ENCODE peak calls at places on chromosome 5, in six cellular contexts. One of them, this sample, is unnamed.

GRCh38 chr5:141778683-141779082 is 96.7 kb upstream of the ARAP3 start:
- DNase-seq in AG04450: no peak
- DNase-seq in CD4-positive, alpha-beta T cell: no peak
- DNase-seq in AG10803: peak
- DNase-seq in mammary epithelial cell: no peak
- DNase-seq in tibial nerve: no peak
- DNase-seq in this sample: no peak

GRCh38 chr5:58800410-58800809 is 217.5 kb downstream of the RAB3C start:
- DNase-seq in AG04450: no peak
- DNase-seq in CD4-positive, alpha-beta T cell: no peak
- DNase-seq in AG10803: no peak
- DNase-seq in mammary epithelial cell: no peak
- DNase-seq in tibial nerve: no peak
- DNase-seq in this sample: no peak

GRCh38 chr5:35736280-35736679 is 118.6 kb downstream of the SPEF2 start:
- DNase-seq in AG04450: no peak
- DNase-seq in CD4-positive, alpha-beta T cell: no peak
- DNase-seq in AG10803: no peak
- DNase-seq in mammary epithelial cell: no peak
- DNase-seq in tibial nerve: no peak
- DNase-seq in this sample: no peak

GRCh38 chr5:7492371-7492770 is 96.4 kb downstream of the ADCY2 start:
- DNase-seq in AG04450: no peak
- DNase-seq in CD4-positive, alpha-beta T cell: no peak
- DNase-seq in AG10803: no peak
- DNase-seq in mammary epithelial cell: no peak
- DNase-seq in tibial nerve: no peak
- DNase-seq in this sample: no peak

GRCh38 chr5:23742701-23743100 is 235.3 kb downstream of the PRDM9 start:
- DNase-seq in AG04450: no peak
- DNase-seq in CD4-positive, alpha-beta T cell: no peak
- DNase-seq in AG10803: no peak
- DNase-seq in mammary epithelial cell: no peak
- DNase-seq in tibial nerve: no peak
- DNase-seq in this sample: no peak

GRCh38 chr5:9927521-9927997 is 297.4 kb upstream of the TAS2R1 start:
- DNase-seq in AG04450: no peak
- DNase-seq in CD4-positive, alpha-beta T cell: no peak
- DNase-seq in AG10803: peak
- DNase-seq in mammary epithelial cell: peak
- DNase-seq in tibial nerve: no peak
- DNase-seq in this sample: no peak

GRCh38 chr5:31664566-31664965 is 25.6 kb downstream of the PDZD2 start:
- DNase-seq in AG04450: no peak
- DNase-seq in CD4-positive, alpha-beta T cell: no peak
- DNase-seq in AG10803: no peak
- DNase-seq in mammary epithelial cell: peak
- DNase-seq in tibial nerve: no peak
- DNase-seq in this sample: no peak

GRCh38 chr5:74034738-74035137 is 408.7 kb downstream of the ARHGEF28 start:
- DNase-seq in AG04450: peak
- DNase-seq in CD4-positive, alpha-beta T cell: no peak
- DNase-seq in AG10803: peak
- DNase-seq in mammary epithelial cell: peak
- DNase-seq in tibial nerve: no peak
- DNase-seq in this sample: no peak

GRCh38 chr5:7852542-7852941 is 1.6 kb upstream of the CFAP90 start:
- DNase-seq in AG04450: no peak
- DNase-seq in CD4-positive, alpha-beta T cell: no peak
- DNase-seq in AG10803: no peak
- DNase-seq in mammary epithelial cell: no peak
- DNase-seq in tibial nerve: no peak
- DNase-seq in this sample: no peak

GRCh38 chr5:146924132-146924531 is 45.6 kb upstream of the PPP2R2B start:
- DNase-seq in AG04450: no peak
- DNase-seq in CD4-positive, alpha-beta T cell: no peak
- DNase-seq in AG10803: no peak
- DNase-seq in mammary epithelial cell: no peak
- DNase-seq in tibial nerve: no peak
- DNase-seq in this sample: no peak

GRCh38 chr5:52269395-52269794 is 518.3 kb upstream of the ITGA1 start:
- DNase-seq in AG04450: no peak
- DNase-seq in CD4-positive, alpha-beta T cell: no peak
- DNase-seq in AG10803: no peak
- DNase-seq in mammary epithelial cell: no peak
- DNase-seq in tibial nerve: no peak
- DNase-seq in this sample: no peak

GRCh38 chr5:65061250-65061973 is 292.7 kb downstream of the CWC27 start:
- DNase-seq in AG04450: no peak
- DNase-seq in CD4-positive, alpha-beta T cell: no peak
- DNase-seq in AG10803: no peak
- DNase-seq in mammary epithelial cell: no peak
- DNase-seq in tibial nerve: no peak
- DNase-seq in this sample: no peak

GRCh38 chr5:132475939-132476852 is 14.4 kb downstream of the IRF1 start:
- DNase-seq in AG04450: no peak
- DNase-seq in CD4-positive, alpha-beta T cell: no peak
- DNase-seq in AG10803: no peak
- DNase-seq in mammary epithelial cell: no peak
- DNase-seq in tibial nerve: no peak
- DNase-seq in this sample: peak

GRCh38 chr5:84301535-84301934 is 83.1 kb downstream of the EDIL3 start:
- DNase-seq in AG04450: no peak
- DNase-seq in CD4-positive, alpha-beta T cell: no peak
- DNase-seq in AG10803: no peak
- DNase-seq in mammary epithelial cell: no peak
- DNase-seq in tibial nerve: no peak
- DNase-seq in this sample: no peak

GRCh38 chr5:58246521-58246944 is 213.4 kb downstream of the PLK2 start:
- DNase-seq in AG04450: no peak
- DNase-seq in CD4-positive, alpha-beta T cell: no peak
- DNase-seq in AG10803: peak
- DNase-seq in mammary epithelial cell: no peak
- DNase-seq in tibial nerve: no peak
- DNase-seq in this sample: no peak

GRCh38 chr5:101045689-101046088 is 142.6 kb upstream of the ST8SIA4 start:
- DNase-seq in AG04450: no peak
- DNase-seq in CD4-positive, alpha-beta T cell: no peak
- DNase-seq in AG10803: no peak
- DNase-seq in mammary epithelial cell: no peak
- DNase-seq in tibial nerve: no peak
- DNase-seq in this sample: no peak

DNA sequence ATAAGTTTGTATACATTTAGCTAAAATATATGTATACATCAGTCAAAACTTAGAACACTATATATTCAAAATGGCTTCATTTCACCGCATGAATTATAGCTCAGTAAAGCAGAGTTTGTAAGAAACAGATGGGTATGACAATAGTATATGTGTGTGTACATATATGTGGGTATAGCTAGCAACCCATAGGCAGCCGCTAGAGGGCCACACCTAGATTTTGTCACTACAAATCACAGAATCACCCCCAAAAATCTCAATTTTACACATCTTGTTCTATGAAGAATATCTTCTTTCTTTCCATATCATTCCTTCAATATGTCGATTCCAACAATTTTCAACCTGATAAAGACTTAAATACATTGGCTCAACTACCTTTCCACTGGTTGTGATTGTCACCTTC is 357.8 kb upstream of the CCNG1 start:
- DNase-seq in AG04450: no peak
- DNase-seq in CD4-positive, alpha-beta T cell: no peak
- DNase-seq in AG10803: no peak
- DNase-seq in mammary epithelial cell: no peak
- DNase-seq in tibial nerve: no peak
- DNase-seq in this sample: no peak
- TF ChIP-seq CTCF in AG04450: no peak
- TF ChIP-seq CTCF in CD4-positive, alpha-beta T cell: no peak
- TF ChIP-seq CTCF in AG10803: no peak
- TF ChIP-seq CTCF in mammary epithelial cell: peak
- TF ChIP-seq CTCF in tibial nerve: no peak
- TF ChIP-seq CTCF in this sample: no peak

GRCh38 chr5:14362511-14362910 is 219.1 kb upstream of the OTULINL start:
- DNase-seq in AG04450: no peak
- DNase-seq in CD4-positive, alpha-beta T cell: no peak
- DNase-seq in AG10803: no peak
- DNase-seq in mammary epithelial cell: no peak
- DNase-seq in tibial nerve: no peak
- DNase-seq in this sample: no peak

GRCh38 chr5:14364096-14364495 is 217.5 kb upstream of the OTULINL start:
- DNase-seq in AG04450: no peak
- DNase-seq in CD4-positive, alpha-beta T cell: no peak
- DNase-seq in AG10803: no peak
- DNase-seq in mammary epithelial cell: no peak
- DNase-seq in tibial nerve: no peak
- DNase-seq in this sample: no peak

GRCh38 chr5:14366763-14367162 is 214.8 kb upstream of the OTULINL start:
- DNase-seq in AG04450: no peak
- DNase-seq in CD4-positive, alpha-beta T cell: no peak
- DNase-seq in AG10803: no peak
- DNase-seq in mammary epithelial cell: no peak
- DNase-seq in tibial nerve: no peak
- DNase-seq in this sample: no peak

GRCh38 chr5:14365831-14366435 is 215.7 kb upstream of the OTULINL start:
- DNase-seq in AG04450: no peak
- DNase-seq in CD4-positive, alpha-beta T cell: no peak
- DNase-seq in AG10803: no peak
- DNase-seq in mammary epithelial cell: peak
- DNase-seq in tibial nerve: no peak
- DNase-seq in this sample: no peak

DNA sequence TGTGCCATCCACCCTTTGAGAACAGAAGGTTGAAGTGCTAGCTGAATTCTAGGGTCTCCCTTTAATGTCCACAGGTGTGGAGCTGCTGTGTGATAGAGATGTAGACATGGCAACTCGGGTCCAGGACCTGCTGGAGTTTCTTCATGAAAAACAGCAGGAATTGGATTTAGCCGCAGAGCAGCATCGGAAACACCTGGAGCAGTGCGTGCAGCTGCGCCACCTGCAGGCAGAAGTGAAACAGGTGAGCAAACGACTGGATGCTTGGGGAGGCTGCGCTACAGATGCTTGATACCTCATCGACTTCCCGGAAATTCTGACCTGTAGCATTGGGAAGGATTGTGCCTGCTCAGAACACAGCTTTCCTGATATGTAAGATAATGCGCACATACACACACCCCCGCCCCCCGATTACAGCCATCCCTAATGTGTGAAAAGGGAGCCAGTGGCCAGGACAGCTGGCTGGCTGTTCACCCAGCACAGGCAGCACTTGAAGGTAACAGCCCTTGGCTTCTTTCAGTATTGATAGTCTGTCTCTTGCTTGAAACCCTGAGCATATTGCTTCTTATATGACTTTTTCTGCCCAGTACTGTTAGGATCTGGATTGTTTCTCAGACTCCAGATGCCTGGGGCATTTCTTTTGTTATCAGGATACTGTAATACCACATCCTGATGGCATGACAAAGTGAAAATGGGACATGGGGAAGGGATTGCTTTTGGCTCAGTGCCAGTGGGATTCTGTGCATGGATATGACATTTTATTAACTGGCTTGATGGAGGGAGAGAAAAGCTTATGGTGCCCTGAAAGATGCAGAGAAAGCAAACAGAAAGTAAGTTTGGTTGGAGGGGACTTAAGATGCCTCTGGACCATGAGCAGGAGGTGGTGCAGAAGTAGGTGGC is 216.8 kb upstream of the OTULINL start:
- DNase-seq in AG04450: no peak
- DNase-seq in CD4-positive, alpha-beta T cell: no peak
- DNase-seq in AG10803: no peak
- DNase-seq in mammary epithelial cell: peak
- DNase-seq in tibial nerve: no peak
- DNase-seq in this sample: no peak
- TF ChIP-seq CTCF in AG04450: peak
- TF ChIP-seq CTCF in CD4-positive, alpha-beta T cell: no peak
- TF ChIP-seq CTCF in AG10803: peak
- TF ChIP-seq CTCF in mammary epithelial cell: peak
- TF ChIP-seq CTCF in tibial nerve: no peak
- TF ChIP-seq CTCF in this sample: peak

DNA sequence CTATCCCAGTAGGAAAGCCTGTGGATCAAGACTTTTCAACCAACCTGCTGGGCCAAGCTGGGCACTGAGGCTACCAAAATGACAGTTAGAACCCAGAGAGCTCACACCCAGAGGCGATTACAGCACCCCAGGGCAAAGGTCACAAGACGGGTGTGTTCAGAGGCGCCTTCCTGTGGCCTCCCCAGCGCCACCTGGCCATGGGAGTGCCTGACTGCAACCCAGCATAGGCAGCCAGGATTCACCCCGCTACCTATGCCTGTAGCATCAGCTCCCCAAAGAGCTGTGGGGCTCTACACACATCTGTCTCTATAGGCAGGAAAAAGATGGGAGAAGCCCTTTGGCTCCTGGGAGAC is 33.5 kb downstream of the PDGFRB start:
- DNase-seq in AG04450: no peak
- DNase-seq in CD4-positive, alpha-beta T cell: no peak
- DNase-seq in AG10803: no peak
- DNase-seq in mammary epithelial cell: peak
- DNase-seq in tibial nerve: no peak
- DNase-seq in this sample: peak
- TF ChIP-seq CTCF in AG04450: peak
- TF ChIP-seq CTCF in CD4-positive, alpha-beta T cell: no peak
- TF ChIP-seq CTCF in AG10803: peak
- TF ChIP-seq CTCF in mammary epithelial cell: peak
- TF ChIP-seq CTCF in tibial nerve: no peak
- TF ChIP-seq CTCF in this sample: peak

GRCh38 chr5:103033696-103034095 is 86.2 kb downstream of the GIN1 start:
- DNase-seq in AG04450: no peak
- DNase-seq in CD4-positive, alpha-beta T cell: no peak
- DNase-seq in AG10803: no peak
- DNase-seq in mammary epithelial cell: no peak
- DNase-seq in tibial nerve: no peak
- DNase-seq in this sample: peak

GRCh38 chr5:103034662-103035392 is 85.1 kb downstream of the GIN1 start:
- DNase-seq in AG04450: no peak
- DNase-seq in CD4-positive, alpha-beta T cell: no peak
- DNase-seq in AG10803: no peak
- DNase-seq in mammary epithelial cell: no peak
- DNase-seq in tibial nerve: no peak
- DNase-seq in this sample: no peak

GRCh38 chr5:103035701-103036100 is 84.2 kb downstream of the GIN1 start:
- DNase-seq in AG04450: no peak
- DNase-seq in CD4-positive, alpha-beta T cell: no peak
- DNase-seq in AG10803: peak
- DNase-seq in mammary epithelial cell: no peak
- DNase-seq in tibial nerve: no peak
- DNase-seq in this sample: no peak

GRCh38 chr5:103027267-103027666 is 92.7 kb downstream of the GIN1 start:
- DNase-seq in AG04450: no peak
- DNase-seq in CD4-positive, alpha-beta T cell: no peak
- DNase-seq in AG10803: no peak
- DNase-seq in mammary epithelial cell: no peak
- DNase-seq in tibial nerve: no peak
- DNase-seq in this sample: no peak

DNA sequence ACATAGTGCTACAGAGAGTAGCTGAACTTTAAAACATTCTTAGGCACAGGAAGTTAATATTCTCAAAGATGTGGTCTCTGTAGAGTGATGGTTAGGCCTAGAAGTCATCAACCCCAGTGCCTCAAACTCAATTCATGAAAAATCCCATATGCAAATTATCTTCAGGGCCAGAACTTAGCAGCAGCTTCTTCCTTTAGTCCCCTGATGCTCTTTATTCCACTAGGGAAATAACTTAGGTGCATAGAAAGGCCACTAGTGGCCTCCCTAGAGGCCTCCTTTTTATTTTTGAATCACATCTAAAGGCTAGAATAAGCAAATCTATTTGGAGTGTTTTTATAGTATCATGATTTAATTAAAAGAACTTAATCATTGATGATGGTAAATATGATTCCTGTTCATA is 88.3 kb downstream of the GIN1 start:
- DNase-seq in AG04450: no peak
- DNase-seq in CD4-positive, alpha-beta T cell: no peak
- DNase-seq in AG10803: no peak
- DNase-seq in mammary epithelial cell: no peak
- DNase-seq in tibial nerve: no peak
- DNase-seq in this sample: no peak
- TF ChIP-seq CTCF in AG04450: peak
- TF ChIP-seq CTCF in CD4-positive, alpha-beta T cell: no peak
- TF ChIP-seq CTCF in AG10803: peak
- TF ChIP-seq CTCF in mammary epithelial cell: peak
- TF ChIP-seq CTCF in tibial nerve: no peak
- TF ChIP-seq CTCF in this sample: no peak

This sample was measured in CD14-positive monocyte.